ENCODE peak calls at places on chromosomes 1 and 21, in seven cellular contexts. One of them, this sample, is unnamed.

GRCh38 chr1:234699795-234700665 is 90.1 kb upstream of the IRF2BP2 start:
- DNase-seq in mesendoderm: no peak
- DNase-seq in IMR-90: peak; percentile 74
- DNase-seq in neuronal stem cell: no peak
- DNase-seq in RWPE1: peak; percentile 12
- DNase-seq in heart right ventricle: peak; percentile 62
- DNase-seq in spleen: no peak
- DNase-seq in this sample: no peak

GRCh38 chr1:158117854-158118691 is 62.6 kb upstream of the CD1D start:
- DNase-seq in neuronal stem cell: no peak
- DNase-seq in RWPE1: no peak
- DNase-seq in IMR-90: peak; percentile 34
- DNase-seq in heart right ventricle: peak; percentile 28
- DNase-seq in mesendoderm: peak; percentile 92
- DNase-seq in spleen: peak; percentile 89
- DNase-seq in this sample: peak; percentile 6

GRCh38 chr1:214546886-214547641 is 4.3 kb downstream of the PTPN14 start:
- DNase-seq in neuronal stem cell: no peak
- DNase-seq in heart right ventricle: no peak
- DNase-seq in spleen: no peak
- DNase-seq in mesendoderm: no peak
- DNase-seq in RWPE1: no peak
- DNase-seq in IMR-90: no peak
- DNase-seq in this sample: no peak

GRCh38 chr21:26212220-26212619 is 41.6 kb upstream of the APP start:
- DNase-seq in spleen: no peak
- DNase-seq in mesendoderm: peak; percentile 25
- DNase-seq in neuronal stem cell: no peak
- DNase-seq in heart right ventricle: no peak
- DNase-seq in RWPE1: no peak
- DNase-seq in IMR-90: no peak
- DNase-seq in this sample: no peak

GRCh38 chr1:231481289-231481688 is 47.2 kb upstream of the TSNAX start:
- DNase-seq in heart right ventricle: no peak
- DNase-seq in mesendoderm: no peak
- DNase-seq in RWPE1: no peak
- DNase-seq in neuronal stem cell: no peak
- DNase-seq in spleen: no peak
- DNase-seq in IMR-90: no peak
- DNase-seq in this sample: no peak

GRCh38 chr1:225544924-225545323 is 108.0 kb downstream of the ENAH start:
- DNase-seq in heart right ventricle: no peak
- DNase-seq in mesendoderm: no peak
- DNase-seq in spleen: no peak
- DNase-seq in neuronal stem cell: no peak
- DNase-seq in RWPE1: no peak
- DNase-seq in IMR-90: no peak
- DNase-seq in this sample: no peak

GRCh38 chr1:36223373-36223995 is 759 bp upstream of the THRAP3 start:
- DNase-seq in neuronal stem cell: no peak
- DNase-seq in IMR-90: peak; percentile 73
- DNase-seq in spleen: no peak
- DNase-seq in mesendoderm: peak; percentile 54
- DNase-seq in heart right ventricle: no peak
- DNase-seq in RWPE1: no peak
- DNase-seq in this sample: peak; percentile 9

GRCh38 chr1:233442392-233442791 is 114.9 kb downstream of the MAP3K21 start:
- DNase-seq in heart right ventricle: no peak
- DNase-seq in spleen: no peak
- DNase-seq in IMR-90: no peak
- DNase-seq in neuronal stem cell: no peak
- DNase-seq in RWPE1: no peak
- DNase-seq in mesendoderm: no peak
- DNase-seq in this sample: no peak

GRCh38 chr1:25484096-25484495 is 53.4 kb downstream of the MACO1 start:
- DNase-seq in RWPE1: no peak
- DNase-seq in IMR-90: no peak
- DNase-seq in neuronal stem cell: no peak
- DNase-seq in spleen: no peak
- DNase-seq in mesendoderm: no peak
- DNase-seq in heart right ventricle: peak; percentile 53
- DNase-seq in this sample: no peak

GRCh38 chr1:244439391-244440032 is 12.2 kb downstream of the ADSS2 start:
- DNase-seq in spleen: no peak
- DNase-seq in RWPE1: no peak
- DNase-seq in IMR-90: no peak
- DNase-seq in heart right ventricle: no peak
- DNase-seq in mesendoderm: peak; percentile 82
- DNase-seq in neuronal stem cell: no peak
- DNase-seq in this sample: no peak

GRCh38 chr1:199546323-199546722 is 481.2 kb upstream of the NR5A2 start:
- DNase-seq in heart right ventricle: no peak
- DNase-seq in spleen: no peak
- DNase-seq in neuronal stem cell: no peak
- DNase-seq in RWPE1: peak; percentile 8
- DNase-seq in mesendoderm: no peak
- DNase-seq in IMR-90: peak; percentile 53
- DNase-seq in this sample: no peak

GRCh38 chr1:202216691-202217090 is 23.1 kb downstream of the LGR6 start:
- DNase-seq in heart right ventricle: no peak
- DNase-seq in IMR-90: no peak
- DNase-seq in neuronal stem cell: no peak
- DNase-seq in spleen: no peak
- DNase-seq in RWPE1: no peak
- DNase-seq in mesendoderm: no peak
- DNase-seq in this sample: no peak

GRCh38 chr1:166972827-166973226 is 2.5 kb downstream of the ILDR2 start:
- DNase-seq in RWPE1: no peak
- DNase-seq in neuronal stem cell: no peak
- DNase-seq in IMR-90: no peak
- DNase-seq in spleen: no peak
- DNase-seq in heart right ventricle: no peak
- DNase-seq in mesendoderm: no peak
- DNase-seq in this sample: no peak

GRCh38 chr1:116426401-116426800 is 53.4 kb downstream of the ATP1A1 start:
- DNase-seq in neuronal stem cell: no peak
- DNase-seq in spleen: no peak
- DNase-seq in RWPE1: no peak
- DNase-seq in IMR-90: no peak
- DNase-seq in mesendoderm: no peak
- DNase-seq in heart right ventricle: no peak
- DNase-seq in this sample: no peak

GRCh38 chr1:14552246-14552970 is 46.1 kb upstream of the KAZN start:
- DNase-seq in mesendoderm: no peak
- DNase-seq in spleen: no peak
- DNase-seq in neuronal stem cell: no peak
- DNase-seq in heart right ventricle: no peak
- DNase-seq in RWPE1: no peak
- DNase-seq in IMR-90: no peak
- DNase-seq in this sample: no peak

GRCh38 chr1:152577168-152577567 is 3.1 kb downstream of the LCE3D start:
- DNase-seq in RWPE1: no peak
- DNase-seq in mesendoderm: no peak
- DNase-seq in spleen: no peak
- DNase-seq in neuronal stem cell: no peak
- DNase-seq in IMR-90: no peak
- DNase-seq in heart right ventricle: no peak
- DNase-seq in this sample: no peak

GRCh38 chr1:54249798-54250497 is 50.0 kb downstream of the MRPL37 start:
- DNase-seq in heart right ventricle: no peak
- DNase-seq in IMR-90: peak; percentile 54
- DNase-seq in neuronal stem cell: no peak
- DNase-seq in RWPE1: peak; percentile 38
- DNase-seq in mesendoderm: peak; percentile 91
- DNase-seq in spleen: no peak
- DNase-seq in this sample: no peak

GRCh38 chr1:216710042-216710441 is 13.2 kb downstream of the ESRRG start:
- DNase-seq in neuronal stem cell: no peak
- DNase-seq in spleen: no peak
- DNase-seq in mesendoderm: no peak
- DNase-seq in RWPE1: no peak
- DNase-seq in heart right ventricle: no peak
- DNase-seq in IMR-90: no peak
- DNase-seq in this sample: no peak

GRCh38 chr1:171850951-171851350 is 9.7 kb downstream of the DNM3 start:
- DNase-seq in spleen: no peak
- DNase-seq in IMR-90: no peak
- DNase-seq in RWPE1: no peak
- DNase-seq in mesendoderm: no peak
- DNase-seq in neuronal stem cell: no peak
- DNase-seq in heart right ventricle: no peak
- DNase-seq in this sample: no peak

GRCh38 chr1:162538815-162539431 is 22.6 kb upstream of the UAP1 start:
- DNase-seq in heart right ventricle: no peak
- DNase-seq in mesendoderm: peak; percentile 7
- DNase-seq in spleen: no peak
- DNase-seq in IMR-90: peak; percentile 94
- DNase-seq in RWPE1: peak; percentile 80
- DNase-seq in neuronal stem cell: no peak
- DNase-seq in this sample: no peak

GRCh38 chr1:160640359-160641123 is 6.3 kb downstream of the SLAMF1 start:
- DNase-seq in heart right ventricle: no peak
- DNase-seq in RWPE1: no peak
- DNase-seq in IMR-90: no peak
- DNase-seq in neuronal stem cell: no peak
- DNase-seq in spleen: no peak
- DNase-seq in mesendoderm: no peak
- DNase-seq in this sample: no peak

DNA sequence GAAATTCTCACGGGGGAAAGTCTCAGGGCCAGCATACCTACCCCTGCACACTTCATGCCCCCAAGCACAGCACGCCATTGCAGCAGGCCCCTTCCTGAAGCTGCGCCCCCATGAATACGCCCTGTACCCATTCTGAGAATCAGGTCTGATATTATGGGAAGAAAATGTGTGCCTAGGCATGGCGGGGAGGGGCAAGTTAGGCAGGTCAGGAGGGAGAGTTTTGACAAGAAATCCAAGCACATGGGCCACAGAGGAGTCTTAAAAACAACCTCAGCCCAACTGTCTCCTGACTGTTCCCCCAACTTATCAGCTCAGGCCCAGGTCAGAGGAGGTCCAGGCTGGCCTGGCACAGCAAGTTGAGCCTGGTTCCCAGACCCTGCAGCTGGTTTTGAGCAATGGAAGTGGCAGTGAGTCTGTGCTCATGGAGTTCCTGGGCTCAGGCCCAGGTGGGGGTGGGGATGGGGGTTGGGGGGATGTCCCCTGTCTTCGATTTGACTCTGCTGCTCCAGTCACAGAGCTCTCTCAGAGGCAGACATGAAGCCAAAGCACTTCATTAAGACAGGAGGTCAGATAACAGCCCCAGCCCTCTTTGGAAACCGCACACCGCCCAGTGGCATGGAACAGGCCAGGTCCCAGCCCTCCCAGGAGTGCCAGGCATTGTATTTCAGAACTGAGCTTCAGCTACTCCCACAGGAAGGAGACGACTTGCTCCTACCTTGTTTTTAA is 20.6 kb upstream of the BCAR3 start:
- DNase-seq in spleen: no peak
- DNase-seq in mesendoderm: no peak
- DNase-seq in heart right ventricle: peak; percentile 68
- DNase-seq in neuronal stem cell: no peak
- DNase-seq in RWPE1: no peak
- DNase-seq in IMR-90: no peak
- DNase-seq in this sample: no peak
- H3K27ac ChIP-seq in spleen: no peak overlapping the region
- H3K27ac ChIP-seq in mesendoderm: no peak overlapping the region
- H3K27ac ChIP-seq in heart right ventricle: peak overlapping the region; percentile 78
- H3K27ac ChIP-seq in neuronal stem cell: no peak overlapping the region
- H3K27ac ChIP-seq in RWPE1: peak overlapping the region; percentile 98
- H3K27ac ChIP-seq in IMR-90: peak overlapping the region; percentile 70
- H3K27ac ChIP-seq in this sample: no peak overlapping the region

GRCh38 chr1:145778146-145778540 is 45.8 kb downstream of the RNF115 start:
- DNase-seq in mesendoderm: no peak
- DNase-seq in RWPE1: no peak
- DNase-seq in heart right ventricle: no peak
- DNase-seq in IMR-90: no peak
- DNase-seq in spleen: no peak
- DNase-seq in neuronal stem cell: no peak
- DNase-seq in this sample: no peak
- H3K27ac ChIP-seq in mesendoderm: no peak overlapping the region
- H3K27ac ChIP-seq in RWPE1: no peak overlapping the region
- H3K27ac ChIP-seq in heart right ventricle: peak overlapping the region; percentile 73
- H3K27ac ChIP-seq in IMR-90: no peak overlapping the region
- H3K27ac ChIP-seq in spleen: no peak overlapping the region
- H3K27ac ChIP-seq in neuronal stem cell: no peak overlapping the region
- H3K27ac ChIP-seq in this sample: no peak overlapping the region

DNA sequence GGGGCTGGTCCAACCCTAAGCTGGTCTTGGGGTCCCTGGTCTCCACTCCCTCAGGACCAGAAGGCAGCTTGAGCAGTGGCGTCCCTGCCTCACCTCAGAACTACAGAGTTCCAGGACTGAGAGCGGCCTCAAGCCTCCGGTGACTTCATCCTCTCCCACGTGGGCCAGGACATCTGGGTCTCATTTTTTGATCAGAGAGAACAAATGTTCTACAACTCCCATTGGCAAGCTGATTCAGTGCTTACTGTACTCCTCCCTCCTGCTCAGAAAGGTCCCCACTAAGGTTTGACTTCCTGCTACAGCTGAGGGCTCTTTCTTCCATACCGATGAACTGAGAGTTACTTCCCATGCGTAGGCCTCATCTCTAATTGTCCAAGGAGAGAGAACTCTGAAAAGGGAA is 78.5 kb downstream of the PLXNA2 start:
- DNase-seq in RWPE1: no peak
- DNase-seq in neuronal stem cell: no peak
- DNase-seq in mesendoderm: no peak
- DNase-seq in IMR-90: peak; percentile 5
- DNase-seq in spleen: no peak
- DNase-seq in heart right ventricle: no peak
- DNase-seq in this sample: no peak
- H3K27ac ChIP-seq in RWPE1: no peak overlapping the region
- H3K27ac ChIP-seq in neuronal stem cell: no peak overlapping the region
- H3K27ac ChIP-seq in mesendoderm: no peak overlapping the region
- H3K27ac ChIP-seq in IMR-90: no peak overlapping the region
- H3K27ac ChIP-seq in spleen: no peak overlapping the region
- H3K27ac ChIP-seq in heart right ventricle: no peak overlapping the region
- H3K27ac ChIP-seq in this sample: no peak overlapping the region

GRCh38 chr1:18976096-18976495 is 19.6 kb upstream of the IFFO2 start:
- DNase-seq in neuronal stem cell: no peak
- DNase-seq in heart right ventricle: no peak
- DNase-seq in spleen: no peak
- DNase-seq in RWPE1: no peak
- DNase-seq in mesendoderm: no peak
- DNase-seq in IMR-90: no peak
- DNase-seq in this sample: no peak

GRCh38 chr1:18974005-18974404 is 17.5 kb upstream of the IFFO2 start:
- DNase-seq in mesendoderm: no peak
- DNase-seq in IMR-90: no peak
- DNase-seq in spleen: peak; percentile 50
- DNase-seq in RWPE1: no peak
- DNase-seq in heart right ventricle: no peak
- DNase-seq in neuronal stem cell: no peak
- DNase-seq in this sample: no peak

GRCh38 chr1:18974616-18975015 is 18.1 kb upstream of the IFFO2 start:
- DNase-seq in neuronal stem cell: no peak
- DNase-seq in RWPE1: no peak
- DNase-seq in spleen: no peak
- DNase-seq in heart right ventricle: no peak
- DNase-seq in mesendoderm: no peak
- DNase-seq in IMR-90: no peak
- DNase-seq in this sample: no peak

GRCh38 chr1:18978706-18979105 is 22.2 kb upstream of the IFFO2 start:
- DNase-seq in heart right ventricle: peak; percentile 23
- DNase-seq in RWPE1: no peak
- DNase-seq in IMR-90: no peak
- DNase-seq in neuronal stem cell: no peak
- DNase-seq in mesendoderm: no peak
- DNase-seq in spleen: no peak
- DNase-seq in this sample: no peak

GRCh38 chr1:18977428-18977827 is 21.0 kb upstream of the IFFO2 start:
- DNase-seq in spleen: no peak
- DNase-seq in RWPE1: no peak
- DNase-seq in IMR-90: no peak
- DNase-seq in neuronal stem cell: no peak
- DNase-seq in heart right ventricle: no peak
- DNase-seq in mesendoderm: no peak
- DNase-seq in this sample: no peak
- H3K27ac ChIP-seq in spleen: no peak overlapping the region
- H3K27ac ChIP-seq in RWPE1: no peak overlapping the region
- H3K27ac ChIP-seq in IMR-90: no peak overlapping the region
- H3K27ac ChIP-seq in neuronal stem cell: no peak overlapping the region
- H3K27ac ChIP-seq in heart right ventricle: no peak overlapping the region
- H3K27ac ChIP-seq in mesendoderm: no peak overlapping the region
- H3K27ac ChIP-seq in this sample: no peak overlapping the region

This sample was measured in CD4-positive, alpha-beta T cell.